ENCODE peak calls at places on chromosome 9, in four cellular contexts. L, H, N and A are unnamed samples.

GRCh38 chr9:108617661-108618060 is 238.1 kb downstream of the ACTL7B start:
- DNase-seq in N (no peak), H (no peak), L (no peak), A (no peak)

GRCh38 chr9:116899337-116900006 is 212.4 kb downstream of the TRIM32 start:
- DNase-seq in H (no peak), L (no peak), N (no peak), A (no peak)

GRCh38 chr9:93661591-93661990 is 85.2 kb downstream of the PHF2 start:
- DNase-seq in N (no peak), H (no peak), L (no peak), A (no peak)

GRCh38 chr9:109831996-109832395 is 52.0 kb downstream of the PALM2AKAP2 start:
- DNase-seq in H (no peak), N (no peak), L (no peak), A (no peak)

GRCh38 chr9:33687779-33688178 is 107.6 kb upstream of the PRSS3 start:
- DNase-seq in L (no peak), H (no peak), N (no peak), A (no peak)

GRCh38 chr9:93682155-93682968 is 106.0 kb downstream of the PHF2 start:
- DNase-seq in N (peak; percentile 28), L (peak; percentile 66), H (peak; percentile 94), A (peak; percentile 72)

GRCh38 chr9:132647355-132647754 is 22.4 kb downstream of the DDX31 start:
- DNase-seq in H (no peak), N (no peak), L (no peak), A (no peak)

GRCh38 chr9:131804826-131805225 is 65.0 kb upstream of the RAPGEF1 start:
- DNase-seq in N (no peak), L (no peak), H (no peak), A (no peak)

GRCh38 chr9:522658-523057 is 308.0 kb downstream of the DOCK8 start:
- DNase-seq in H (no peak), N (no peak), L (no peak), A (no peak)

DNA sequence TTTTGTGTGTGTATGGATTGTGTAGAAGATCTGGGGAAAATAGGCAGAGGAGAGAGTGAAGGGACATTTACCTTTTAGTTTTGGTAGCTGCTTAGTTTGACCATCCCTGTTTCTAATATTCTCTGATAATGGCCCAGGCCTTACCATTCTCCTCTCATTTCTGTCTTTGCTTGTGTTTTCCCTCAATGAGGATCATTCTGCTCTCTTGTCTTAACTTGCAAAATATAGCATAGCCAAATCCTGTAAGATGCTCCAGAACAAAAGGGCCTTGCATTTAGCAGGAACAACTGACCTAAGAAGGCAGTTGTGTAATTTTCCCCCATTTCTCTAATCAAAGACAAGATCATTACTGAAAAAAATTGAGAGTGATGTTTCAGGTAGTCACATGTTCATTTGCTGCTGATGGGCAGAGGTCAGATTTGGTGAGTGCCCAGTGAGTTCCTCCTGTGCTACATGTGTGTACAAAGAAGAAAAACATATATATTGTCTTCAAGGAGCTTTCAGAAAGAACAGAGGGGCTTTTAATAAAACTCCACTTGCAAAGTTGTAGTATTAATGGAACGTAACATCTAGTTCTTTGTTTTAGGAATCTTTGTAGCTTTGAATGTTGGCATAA is 139.5 kb downstream of the KDM4C start:
- DNase-seq in N (no peak), H (no peak), L (no peak), A (no peak)
- TF ChIP-seq HMGXB4 in N (no peak), H (no peak), L (no peak), A (no peak)

GRCh38 chr9:121298016-121298538 is 30.1 kb downstream of the GSN start:
- DNase-seq in L (no peak), H (no peak), N (peak; percentile 77), A (no peak)
- TF ChIP-seq HMGXB4 in L (no peak), H (no peak), N (peak; percentile 41), A (no peak)

GRCh38 chr9:96156578-96156977 is 145.4 kb downstream of the HSD17B3 start:
- DNase-seq in L (no peak), H (no peak), N (no peak), A (no peak)
- TF ChIP-seq HMGXB4 in L (no peak), H (no peak), N (no peak), A (no peak)

DNA sequence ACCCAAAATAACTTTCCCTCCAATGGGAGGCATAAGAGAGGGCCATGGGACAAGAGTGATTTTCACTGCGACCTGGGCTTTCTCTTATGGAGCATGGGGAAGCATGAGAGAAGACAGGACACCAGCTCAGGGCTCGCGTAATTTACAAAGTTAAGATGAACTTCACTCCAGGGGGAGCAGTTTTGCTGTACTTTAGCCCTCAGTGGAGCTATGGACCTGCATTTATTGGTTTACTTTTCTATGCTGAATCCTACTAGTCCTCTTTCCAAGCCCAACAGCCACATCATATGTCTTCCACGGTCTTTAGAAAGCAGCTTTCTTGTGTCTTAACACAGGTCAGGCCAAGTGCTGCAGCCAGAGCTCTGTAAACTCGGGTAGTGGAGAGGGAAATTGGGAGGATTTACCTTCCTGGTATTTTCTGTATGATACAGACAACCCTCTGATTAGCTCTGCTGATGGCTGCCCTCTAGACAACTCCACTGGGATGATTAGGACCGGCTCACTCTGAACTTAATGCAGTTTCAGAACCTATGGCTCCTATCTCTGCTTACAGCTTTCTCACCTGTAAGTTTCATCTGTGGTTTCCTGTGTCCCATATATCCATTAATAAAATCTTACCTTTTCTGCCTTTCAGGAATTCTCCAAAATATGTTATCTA is 581.0 kb upstream of the RORB start:
- DNase-seq in L (no peak), N (peak; percentile 29), H (peak; percentile 14), A (no peak)
- TF ChIP-seq HMGXB4 in L (no peak), N (no peak), H (no peak), A (no peak)

GRCh38 chr9:71830929-71831328 is 62.6 kb upstream of the CEMIP2 start:
- DNase-seq in N (no peak), L (no peak), H (no peak), A (no peak)
- TF ChIP-seq HMGXB4 in N (no peak), L (no peak), H (no peak), A (no peak)

GRCh38 chr9:130626249-130626982 is 38.0 kb upstream of the PRDM12 start:
- DNase-seq in N (no peak), H (no peak), L (no peak), A (no peak)

GRCh38 chr9:130629443-130630090 is 34.8 kb upstream of the PRDM12 start:
- DNase-seq in N (no peak), H (no peak), L (no peak), A (no peak)

GRCh38 chr9:130627051-130627450 is 37.3 kb upstream of the PRDM12 start:
- DNase-seq in N (no peak), L (no peak), H (no peak), A (no peak)

GRCh38 chr9:130630091-130630450 is 34.3 kb upstream of the PRDM12 start:
- DNase-seq in N (no peak), L (no peak), H (no peak), A (no peak)

DNA sequence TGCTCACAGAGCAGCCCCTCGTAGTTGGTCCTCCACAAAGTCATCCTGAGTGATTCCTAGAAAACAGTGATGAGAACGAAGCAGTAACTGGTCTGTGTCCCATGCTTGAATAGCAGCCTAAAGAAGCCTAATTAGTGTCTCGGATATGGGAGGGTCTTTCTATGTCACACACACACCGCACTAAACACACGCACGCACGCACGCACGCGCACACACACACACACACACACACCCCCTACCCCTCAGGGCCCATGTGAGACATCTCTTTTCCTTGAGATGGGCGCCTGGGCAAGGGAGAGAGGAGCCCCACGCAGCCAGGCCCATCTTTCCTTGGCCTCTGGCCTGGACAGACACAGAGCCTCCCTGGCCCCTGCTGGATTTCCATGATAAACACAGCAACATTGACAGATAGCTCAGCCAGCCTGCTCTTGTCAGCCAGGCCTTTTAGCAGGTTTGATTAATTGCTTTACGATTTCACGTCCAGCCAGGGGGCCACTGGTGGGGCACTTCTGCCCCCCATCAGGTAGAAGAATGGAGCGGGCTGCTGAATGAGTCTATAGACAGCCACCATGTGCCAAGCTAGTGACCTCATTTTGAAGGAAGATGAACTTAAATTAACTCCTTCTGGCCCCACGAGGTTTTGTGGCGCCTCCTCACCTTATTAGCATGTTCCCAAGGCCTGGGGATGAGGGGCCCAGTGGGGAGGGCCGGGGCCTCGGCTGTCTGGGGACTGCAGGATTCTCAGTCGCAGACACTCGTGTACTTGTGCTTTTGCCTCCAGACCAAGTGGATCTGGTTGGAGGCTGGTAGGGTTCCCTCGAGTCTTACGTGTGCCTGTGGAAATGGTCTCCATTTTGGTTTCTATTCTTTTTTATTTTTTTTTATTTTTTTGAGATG is 36.2 kb upstream of the PRDM12 start:
- DNase-seq in L (no peak), H (no peak), N (no peak), A (no peak)
- TF ChIP-seq HMGXB4 in L (no peak), H (no peak), N (no peak), A (no peak)

DNA sequence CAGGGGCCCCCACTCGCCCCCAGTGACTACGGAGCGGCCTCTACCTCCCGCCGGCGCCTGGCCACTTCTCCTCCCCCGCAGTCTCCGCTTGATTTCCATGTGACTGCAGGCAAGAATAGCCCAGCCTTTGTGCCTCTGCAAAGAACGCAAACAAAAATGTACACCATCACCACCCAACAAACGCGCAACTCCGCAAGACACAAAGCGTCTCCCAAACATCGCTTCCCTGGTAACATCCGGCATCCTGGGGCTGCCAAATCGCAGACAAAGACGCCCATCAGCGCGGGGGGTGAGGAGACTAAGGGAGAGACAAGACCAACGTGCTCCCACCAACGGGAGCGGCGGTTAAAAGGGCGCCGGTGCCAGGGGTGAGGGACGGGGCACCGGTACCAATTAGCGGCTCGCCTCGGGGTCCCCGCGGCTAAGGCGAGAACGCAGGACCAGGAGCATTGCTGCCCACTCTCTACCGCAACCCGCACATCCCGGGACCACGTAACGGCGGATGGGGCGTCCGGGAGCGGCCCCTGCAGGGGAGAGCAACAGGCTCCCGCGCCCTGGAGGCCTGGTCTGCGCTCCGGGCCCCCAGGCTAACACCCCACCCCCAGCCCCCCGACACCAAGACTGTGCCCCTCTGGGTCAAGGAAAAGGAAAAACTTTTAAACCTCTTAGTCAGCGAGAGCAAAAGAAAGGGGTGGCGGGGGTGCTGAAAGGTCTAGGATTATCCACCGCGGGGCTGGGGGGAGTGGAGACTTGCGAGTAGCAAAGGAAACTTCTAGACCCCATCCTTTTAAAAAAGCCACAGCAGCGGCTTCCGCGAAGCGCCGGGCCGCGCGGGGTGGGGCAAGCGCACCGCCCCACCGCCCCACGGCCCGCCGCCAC is 885 bp downstream of the MPDZ start:
- DNase-seq in N (peak; percentile 37), H (peak; percentile 44), L (peak; percentile 53), A (peak; percentile 52)
- TF ChIP-seq HMGXB4 in N (peak; percentile 32), H (no peak), L (no peak), A (no peak)

GRCh38 chr9:123044556-123044955 is 11.1 kb downstream of the GPR21 start:
- DNase-seq in H (no peak), L (no peak), N (no peak), A (no peak)

GRCh38 chr9:123053711-123054110 is 20.2 kb downstream of the GPR21 start:
- DNase-seq in H (no peak), N (no peak), L (no peak), A (no peak)

GRCh38 chr9:123046796-123047195 is 13.3 kb downstream of the GPR21 start:
- DNase-seq in H (no peak), L (no peak), N (peak; percentile 9), A (no peak)

GRCh38 chr9:123048748-123049147 is 15.3 kb downstream of the GPR21 start:
- DNase-seq in N (no peak), L (no peak), H (no peak), A (no peak)

DNA sequence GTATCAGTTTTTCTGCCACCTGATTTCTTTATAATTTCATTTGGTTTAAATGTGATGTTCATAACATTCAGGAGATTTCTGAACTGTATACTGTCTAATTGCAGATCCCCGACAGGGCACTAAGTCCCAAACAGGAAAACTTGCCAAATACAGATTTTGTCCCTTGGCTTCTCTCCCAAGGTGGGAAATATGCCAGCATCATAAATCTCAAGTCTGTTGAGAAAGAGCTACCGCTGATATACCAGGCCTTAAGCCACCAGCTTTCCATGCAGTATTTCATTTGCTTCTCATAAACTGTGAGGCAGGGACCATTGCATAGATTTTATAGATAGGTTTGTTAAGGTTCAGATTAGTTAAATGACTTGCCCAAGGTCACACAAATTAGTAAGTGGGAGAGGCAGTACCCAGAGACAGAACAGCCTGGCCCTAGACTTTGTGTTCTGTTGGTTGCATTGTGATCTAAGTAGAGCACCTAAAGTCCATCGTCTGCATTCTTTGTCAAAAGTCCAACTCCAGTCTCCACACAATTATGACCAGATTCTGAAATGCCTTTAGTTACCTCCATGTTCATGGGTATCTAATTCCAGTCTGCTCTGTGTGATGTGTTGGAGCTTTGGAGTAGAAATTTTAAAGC is 16.2 kb downstream of the GPR21 start:
- DNase-seq in H (no peak), N (peak; percentile 24), L (no peak), A (no peak)
- TF ChIP-seq HMGXB4 in H (no peak), N (no peak), L (no peak), A (no peak)